ENCODE peak calls at places on chromosomes 13 and 19, in ten cellular contexts. X is heart right ventricle; N is CD8-positive, alpha-beta T cell; R is NB4; M is upper lobe of left lung; A is PC-3; E is Peyer's patch; O is ascending aorta; S is nephron progenitor cell; J is astrocyte of the spinal cord. H is an unnamed sample.

GRCh38 chr13:24135674-24136300 is 24.7 kb upstream of the SPATA13 start:
- DNase-seq in X (no peak), N (no peak), R (no peak), M (no peak), A (peak; percentile 48), E (no peak), O (no peak), S (no peak), J (peak; percentile 74), H (no peak)

GRCh38 chr13:98981596-98982195 is 3.8 kb upstream of the DOCK9 start:
- DNase-seq in X (no peak), N (no peak), R (no peak), M (no peak), A (no peak), E (no peak), O (no peak), S (no peak), J (no peak), H (no peak)

GRCh38 chr19:47391510-47392223 is 27.7 kb downstream of the MEIS3 start:
- DNase-seq in X (peak; percentile 78), N (peak; percentile 84), R (peak; percentile 95), M (peak; percentile 84), A (peak; percentile 72), E (peak; percentile 88), O (no peak), S (peak; percentile 85), J (peak; percentile 57), H (no peak)

GRCh38 chr13:90896022-90896421 is 451.5 kb upstream of the MIR17HG start:
- DNase-seq in X (no peak), N (no peak), R (no peak), M (no peak), A (no peak), E (no peak), O (no peak), S (no peak), J (no peak), H (no peak)

GRCh38 chr19:5480427-5480836 is 25.2 kb downstream of the ZNRF4 start:
- DNase-seq in X (no peak), N (peak; percentile 21), R (peak; percentile 48), M (no peak), A (peak; percentile 44), E (peak; percentile 64), O (no peak), S (peak; percentile 53), J (no peak), H (no peak)

GRCh38 chr13:111539252-111539651 is 218.8 kb downstream of the TEX29 start:
- DNase-seq in X (no peak), N (no peak), R (no peak), M (no peak), A (no peak), E (peak; percentile 23), O (no peak), S (no peak), J (no peak), H (no peak)

GRCh38 chr13:45004096-45004495 is 14.8 kb downstream of the GPALPP1 start:
- DNase-seq in X (no peak), N (no peak), R (no peak), M (no peak), A (no peak), E (no peak), O (no peak), S (no peak), J (no peak), H (no peak)

GRCh38 chr13:52787212-52787611 is 47.6 kb upstream of the CNMD start:
- DNase-seq in X (no peak), N (no peak), R (no peak), M (no peak), A (no peak), E (no peak), O (no peak), S (no peak), J (no peak), H (no peak)

GRCh38 chr13:41782086-41782485 is 178.8 kb downstream of the VWA8 start:
- DNase-seq in X (no peak), N (no peak), R (no peak), M (no peak), A (no peak), E (no peak), O (no peak), S (no peak), J (no peak), H (no peak)

GRCh38 chr13:90689111-90689510 is 658.4 kb upstream of the MIR17HG start:
- DNase-seq in X (no peak), N (no peak), R (no peak), M (no peak), A (no peak), E (no peak), O (no peak), S (no peak), J (no peak), H (no peak)

GRCh38 chr19:11963566-11964355 is 1.1 kb upstream of the ZNF763 start:
- DNase-seq in X (peak; percentile 85), N (peak; percentile 75), R (peak; percentile 84), M (peak; percentile 76), A (peak; percentile 57), E (peak; percentile 90), O (peak; percentile 46), S (peak; percentile 82), J (peak; percentile 46), H (peak; percentile 86)
- TF ChIP-seq CTCF in X (peak; percentile 96), N (peak; percentile 90), R (peak; percentile 67), M (peak; percentile 84), A (peak; percentile 70), E (peak; percentile 86), O (peak; percentile 91), S (peak; percentile 88), J (peak; percentile 67), H (peak; percentile 91)

GRCh38 chr19:16778796-16779411 is 50.3 kb upstream of the SIN3B start:
- DNase-seq in X (peak; percentile 33), N (peak; percentile 38), R (peak; percentile 86), M (peak; percentile 35), A (peak; percentile 78), E (peak; percentile 74), O (no peak), S (peak; percentile 60), J (peak; percentile 55), H (no peak)
- TF ChIP-seq CTCF in X (peak; percentile 45), N (no peak), R (peak; percentile 83), M (peak; percentile 39), A (peak; percentile 87), E (peak; percentile 47), O (no peak), S (peak; percentile 48), J (peak; percentile 74), H (peak; percentile 71)

GRCh38 chr13:74015137-74015536 is 119.1 kb downstream of the KLF12 start:
- DNase-seq in X (no peak), N (no peak), R (no peak), M (no peak), A (peak; percentile 59), E (no peak), O (no peak), S (no peak), J (no peak), H (no peak)
- TF ChIP-seq CTCF in X (peak; percentile 27), N (peak; percentile 44), R (no peak), M (no peak), A (peak; percentile 50), E (no peak), O (no peak), S (peak; percentile 20), J (peak; percentile 25), H (peak; percentile 62)

DNA sequence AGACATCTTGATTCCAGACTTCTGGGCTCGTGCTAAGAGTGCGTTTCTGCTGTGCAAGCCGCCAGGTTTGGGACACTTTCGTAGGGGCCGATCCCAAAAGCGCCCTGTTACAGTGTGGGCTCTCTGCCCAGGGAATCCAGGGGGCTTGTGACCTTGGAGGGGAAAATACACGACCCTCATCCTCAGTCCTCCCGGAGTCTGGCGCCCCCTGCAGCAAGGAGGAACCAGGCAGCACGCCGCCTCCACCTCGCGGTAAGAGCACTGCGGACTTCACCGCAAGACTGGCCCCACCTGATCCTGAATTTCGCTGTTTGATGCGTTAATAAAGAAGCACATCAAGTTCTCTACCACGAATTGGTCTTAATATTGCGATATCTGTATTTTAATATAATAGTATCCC is 5.2 kb downstream of the POLRMT start:
- DNase-seq in X (no peak), N (no peak), R (peak; percentile 30), M (no peak), A (no peak), E (no peak), O (no peak), S (peak; percentile 43), J (no peak), H (no peak)
- TF ChIP-seq CTCF in X (peak; percentile 13), N (no peak), R (no peak), M (no peak), A (peak; percentile 53), E (no peak), O (no peak), S (no peak), J (peak; percentile 51), H (peak; percentile 63)

DNA sequence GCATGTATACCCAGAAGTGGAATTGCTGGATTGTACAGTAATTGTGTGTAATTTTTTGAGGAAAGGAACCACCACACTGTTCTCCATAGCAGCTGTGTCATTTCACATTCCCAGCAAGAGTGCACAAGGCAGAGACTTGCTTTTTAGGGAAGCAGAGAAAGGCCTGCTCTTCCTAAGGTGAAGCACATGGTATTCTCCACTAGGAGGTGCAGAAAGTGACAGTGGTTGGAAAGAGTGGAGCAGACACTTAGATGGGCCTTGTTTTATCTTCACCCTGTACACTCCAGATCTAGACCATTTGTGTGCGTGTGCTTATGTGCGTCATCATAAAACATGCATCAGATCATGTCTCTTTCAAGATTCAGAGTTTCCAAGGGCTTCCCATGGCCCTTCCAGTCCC is 35.0 kb downstream of the FAM124A start:
- DNase-seq in X (no peak), N (no peak), R (peak; percentile 31), M (no peak), A (no peak), E (no peak), O (no peak), S (no peak), J (no peak), H (no peak)
- TF ChIP-seq CTCF in X (no peak), N (no peak), R (no peak), M (no peak), A (peak; percentile 11), E (no peak), O (no peak), S (no peak), J (no peak), H (peak; percentile 19)

GRCh38 chr13:40682449-40683240 is 16.2 kb upstream of the FOXO1 start:
- DNase-seq in X (no peak), N (no peak), R (peak; percentile 45), M (no peak), A (peak; percentile 64), E (no peak), O (no peak), S (no peak), J (peak; percentile 60), H (no peak)
- TF ChIP-seq CTCF in X (peak; percentile 67), N (peak; percentile 87), R (no peak), M (peak; percentile 55), A (peak; percentile 64), E (peak; percentile 54), O (peak; percentile 61), S (peak; percentile 75), J (peak; percentile 34), H (peak; percentile 91)

DNA sequence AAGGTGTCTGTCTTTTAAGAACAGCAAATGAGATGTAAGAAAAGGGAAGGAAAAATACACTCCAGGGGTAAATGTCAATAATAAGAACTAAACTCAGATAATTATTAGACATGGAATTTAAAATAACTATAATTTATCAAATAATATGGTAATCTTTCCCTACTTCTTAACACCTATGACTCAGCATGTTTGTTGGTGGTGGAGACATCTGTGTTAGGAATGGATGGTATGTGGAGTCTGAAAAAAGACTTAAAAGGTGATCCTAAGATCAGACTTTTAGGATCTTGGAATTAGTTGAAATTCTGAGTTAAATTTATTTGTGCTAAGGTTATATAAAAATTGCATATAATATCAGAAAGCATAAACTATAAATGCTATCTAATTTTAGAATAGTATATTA is 915.1 kb downstream of the SLITRK5 start:
- DNase-seq in X (no peak), N (no peak), R (no peak), M (no peak), A (peak; percentile 6), E (no peak), O (no peak), S (no peak), J (peak; percentile 17), H (no peak)
- TF ChIP-seq CTCF in X (no peak), N (no peak), R (no peak), M (no peak), A (no peak), E (no peak), O (no peak), S (no peak), J (no peak), H (no peak)

H was measured in type B pancreatic cell.